ENCODE peak calls at places on chromosome 20, in ten cellular contexts. One of them, this sample, is unnamed.

GRCh38 chr20:57123139-57123903 is 143.1 kb downstream of the BMP7 start:
- DNase-seq in tibial nerve: no peak
- DNase-seq in activated T-cell treated with anti-CD3 and anti-CD28 coated beads for 1 hour: no peak
- DNase-seq in GOT3: no peak
- DNase-seq in activated CD4-positive, alpha-beta T cell treated with anti-CD3 and anti-CD28 coated beads, Interleukin-2, amount 50 U/mL, for 1 hour: no peak
- DNase-seq in upper lobe of right lung: no peak
- DNase-seq in iPS-NIHi11: no peak
- DNase-seq in adipocyte: no peak
- DNase-seq in progenitor cell of endocrine pancreas: no peak
- DNase-seq in hippocampal formation: no peak
- DNase-seq in this sample: no peak

GRCh38 chr20:21090738-21091120 is 15.4 kb downstream of the LINC00237 start:
- DNase-seq in iPS-NIHi11: no peak
- DNase-seq in adipocyte: no peak
- DNase-seq in activated CD4-positive, alpha-beta T cell treated with anti-CD3 and anti-CD28 coated beads, Interleukin-2, amount 50 U/mL, for 1 hour: no peak
- DNase-seq in progenitor cell of endocrine pancreas: no peak
- DNase-seq in hippocampal formation: no peak
- DNase-seq in GOT3: no peak
- DNase-seq in upper lobe of right lung: no peak
- DNase-seq in tibial nerve: no peak
- DNase-seq in activated T-cell treated with anti-CD3 and anti-CD28 coated beads for 1 hour: no peak
- DNase-seq in this sample: no peak

GRCh38 chr20:49259284-49259683 is 18.6 kb downstream of the ZNFX1 start:
- DNase-seq in activated T-cell treated with anti-CD3 and anti-CD28 coated beads for 1 hour: no peak
- DNase-seq in progenitor cell of endocrine pancreas: no peak
- DNase-seq in adipocyte: no peak
- DNase-seq in tibial nerve: no peak
- DNase-seq in GOT3: no peak
- DNase-seq in activated CD4-positive, alpha-beta T cell treated with anti-CD3 and anti-CD28 coated beads, Interleukin-2, amount 50 U/mL, for 1 hour: no peak
- DNase-seq in iPS-NIHi11: no peak
- DNase-seq in upper lobe of right lung: no peak
- DNase-seq in hippocampal formation: no peak
- DNase-seq in this sample: no peak

GRCh38 chr20:23114018-23114417 is 27.9 kb upstream of the CD93 start:
- DNase-seq in tibial nerve: no peak
- DNase-seq in GOT3: no peak
- DNase-seq in activated T-cell treated with anti-CD3 and anti-CD28 coated beads for 1 hour: no peak
- DNase-seq in adipocyte: no peak
- DNase-seq in progenitor cell of endocrine pancreas: no peak
- DNase-seq in activated CD4-positive, alpha-beta T cell treated with anti-CD3 and anti-CD28 coated beads, Interleukin-2, amount 50 U/mL, for 1 hour: no peak
- DNase-seq in hippocampal formation: peak; percentile 21
- DNase-seq in upper lobe of right lung: peak; percentile 73
- DNase-seq in iPS-NIHi11: no peak
- DNase-seq in this sample: no peak

GRCh38 chr20:19181552-19181951 is 30.9 kb upstream of the SLC24A3 start:
- DNase-seq in hippocampal formation: no peak
- DNase-seq in iPS-NIHi11: no peak
- DNase-seq in progenitor cell of endocrine pancreas: no peak
- DNase-seq in activated CD4-positive, alpha-beta T cell treated with anti-CD3 and anti-CD28 coated beads, Interleukin-2, amount 50 U/mL, for 1 hour: no peak
- DNase-seq in activated T-cell treated with anti-CD3 and anti-CD28 coated beads for 1 hour: no peak
- DNase-seq in GOT3: no peak
- DNase-seq in tibial nerve: no peak
- DNase-seq in adipocyte: no peak
- DNase-seq in upper lobe of right lung: no peak
- DNase-seq in this sample: no peak

GRCh38 chr20:35368616-35369423 is 43.0 kb downstream of the UQCC1 start:
- DNase-seq in tibial nerve: no peak
- DNase-seq in hippocampal formation: no peak
- DNase-seq in upper lobe of right lung: no peak
- DNase-seq in iPS-NIHi11: peak; percentile 33
- DNase-seq in activated CD4-positive, alpha-beta T cell treated with anti-CD3 and anti-CD28 coated beads, Interleukin-2, amount 50 U/mL, for 1 hour: no peak
- DNase-seq in progenitor cell of endocrine pancreas: no peak
- DNase-seq in activated T-cell treated with anti-CD3 and anti-CD28 coated beads for 1 hour: no peak
- DNase-seq in GOT3: no peak
- DNase-seq in adipocyte: no peak
- DNase-seq in this sample: peak; percentile 34

GRCh38 chr20:7736336-7736735 is 203.9 kb downstream of the HAO1 start:
- DNase-seq in activated T-cell treated with anti-CD3 and anti-CD28 coated beads for 1 hour: no peak
- DNase-seq in tibial nerve: no peak
- DNase-seq in GOT3: no peak
- DNase-seq in hippocampal formation: no peak
- DNase-seq in upper lobe of right lung: no peak
- DNase-seq in adipocyte: no peak
- DNase-seq in iPS-NIHi11: no peak
- DNase-seq in progenitor cell of endocrine pancreas: no peak
- DNase-seq in activated CD4-positive, alpha-beta T cell treated with anti-CD3 and anti-CD28 coated beads, Interleukin-2, amount 50 U/mL, for 1 hour: no peak
- DNase-seq in this sample: no peak

GRCh38 chr20:39660251-39660650 is 698.1 kb downstream of the DHX35 start:
- DNase-seq in iPS-NIHi11: no peak
- DNase-seq in tibial nerve: no peak
- DNase-seq in progenitor cell of endocrine pancreas: no peak
- DNase-seq in adipocyte: no peak
- DNase-seq in activated T-cell treated with anti-CD3 and anti-CD28 coated beads for 1 hour: no peak
- DNase-seq in activated CD4-positive, alpha-beta T cell treated with anti-CD3 and anti-CD28 coated beads, Interleukin-2, amount 50 U/mL, for 1 hour: no peak
- DNase-seq in hippocampal formation: no peak
- DNase-seq in upper lobe of right lung: no peak
- DNase-seq in GOT3: no peak
- DNase-seq in this sample: peak; percentile 49

GRCh38 chr20:18288748-18289705 is 700 bp downstream of the ZNF133 start:
- DNase-seq in upper lobe of right lung: no peak
- DNase-seq in activated T-cell treated with anti-CD3 and anti-CD28 coated beads for 1 hour: no peak
- DNase-seq in iPS-NIHi11: peak; percentile 20
- DNase-seq in progenitor cell of endocrine pancreas: no peak
- DNase-seq in activated CD4-positive, alpha-beta T cell treated with anti-CD3 and anti-CD28 coated beads, Interleukin-2, amount 50 U/mL, for 1 hour: no peak
- DNase-seq in tibial nerve: no peak
- DNase-seq in adipocyte: no peak
- DNase-seq in GOT3: no peak
- DNase-seq in hippocampal formation: no peak
- DNase-seq in this sample: peak; percentile 9

This sample was measured in AG10803.